ENCODE peak calls at places on chromosomes 3 and 15, in eight cellular contexts. One of them, this sample, is unnamed.

GRCh38 chr3:27127195-27127594 is 242.0 kb downstream of the NEK10 start:
- DNase-seq in cardiac fibroblast: no peak
- DNase-seq in nephron progenitor cell: no peak
- DNase-seq in hepatocyte: no peak
- DNase-seq in SK-N-SH: no peak
- DNase-seq in progenitor cell of endocrine pancreas: no peak
- DNase-seq in glutamatergic neuron: no peak
- DNase-seq in ovary: no peak
- DNase-seq in this sample: no peak

GRCh38 chr15:67927501-67928156 is 87.8 kb upstream of the RNU6-1 start:
- DNase-seq in cardiac fibroblast: peak
- DNase-seq in nephron progenitor cell: no peak
- DNase-seq in hepatocyte: peak
- DNase-seq in SK-N-SH: no peak
- DNase-seq in progenitor cell of endocrine pancreas: no peak
- DNase-seq in glutamatergic neuron: no peak
- DNase-seq in ovary: peak
- DNase-seq in this sample: no peak

GRCh38 chr15:32029862-32030781 is at the start of gene CHRNA7:
- DNase-seq in cardiac fibroblast: peak
- DNase-seq in nephron progenitor cell: peak
- DNase-seq in hepatocyte: peak
- DNase-seq in SK-N-SH: peak
- DNase-seq in progenitor cell of endocrine pancreas: peak
- DNase-seq in glutamatergic neuron: peak
- DNase-seq in ovary: peak
- DNase-seq in this sample: peak

GRCh38 chr3:149443545-149443912 is 31.0 kb upstream of the TM4SF4 start:
- DNase-seq in cardiac fibroblast: no peak
- DNase-seq in nephron progenitor cell: no peak
- DNase-seq in hepatocyte: no peak
- DNase-seq in SK-N-SH: no peak
- DNase-seq in progenitor cell of endocrine pancreas: no peak
- DNase-seq in glutamatergic neuron: no peak
- DNase-seq in ovary: no peak
- DNase-seq in this sample: no peak

GRCh38 chr3:123503200-123503599 is 54.3 kb upstream of the ADCY5 start:
- DNase-seq in cardiac fibroblast: no peak
- DNase-seq in nephron progenitor cell: no peak
- DNase-seq in hepatocyte: no peak
- DNase-seq in SK-N-SH: no peak
- DNase-seq in progenitor cell of endocrine pancreas: no peak
- DNase-seq in glutamatergic neuron: no peak
- DNase-seq in ovary: no peak
- DNase-seq in this sample: no peak

GRCh38 chr3:25142609-25143355 is 285.3 kb upstream of the RARB start:
- DNase-seq in cardiac fibroblast: no peak
- DNase-seq in nephron progenitor cell: no peak
- DNase-seq in hepatocyte: no peak
- DNase-seq in SK-N-SH: no peak
- DNase-seq in progenitor cell of endocrine pancreas: no peak
- DNase-seq in glutamatergic neuron: no peak
- DNase-seq in ovary: no peak
- DNase-seq in this sample: no peak

GRCh38 chr15:51336011-51336410 is 2.4 kb downstream of the CYP19A1 start:
- DNase-seq in cardiac fibroblast: no peak
- DNase-seq in nephron progenitor cell: no peak
- DNase-seq in hepatocyte: no peak
- DNase-seq in SK-N-SH: no peak
- DNase-seq in progenitor cell of endocrine pancreas: no peak
- DNase-seq in glutamatergic neuron: no peak
- DNase-seq in ovary: no peak
- DNase-seq in this sample: no peak

GRCh38 chr15:66783327-66784124 is 81.5 kb downstream of the SMAD6 start:
- DNase-seq in cardiac fibroblast: no peak
- DNase-seq in nephron progenitor cell: no peak
- DNase-seq in hepatocyte: no peak
- DNase-seq in SK-N-SH: no peak
- DNase-seq in progenitor cell of endocrine pancreas: no peak
- DNase-seq in glutamatergic neuron: no peak
- DNase-seq in ovary: no peak
- DNase-seq in this sample: no peak

GRCh38 chr3:189967254-189967865 is 153.3 kb downstream of the P3H2 start:
- DNase-seq in cardiac fibroblast: peak
- DNase-seq in nephron progenitor cell: peak
- DNase-seq in hepatocyte: peak
- DNase-seq in SK-N-SH: peak
- DNase-seq in progenitor cell of endocrine pancreas: peak
- DNase-seq in glutamatergic neuron: no peak
- DNase-seq in ovary: no peak
- DNase-seq in this sample: peak

GRCh38 chr15:42069496-42070275 is 24.7 kb downstream of the PLA2G4D start:
- DNase-seq in cardiac fibroblast: no peak
- DNase-seq in nephron progenitor cell: no peak
- DNase-seq in hepatocyte: no peak
- DNase-seq in SK-N-SH: no peak
- DNase-seq in progenitor cell of endocrine pancreas: no peak
- DNase-seq in glutamatergic neuron: no peak
- DNase-seq in ovary: no peak
- DNase-seq in this sample: no peak

GRCh38 chr3:117036259-117036799 is 326.8 kb downstream of the TUSC7 start:
- DNase-seq in cardiac fibroblast: peak
- DNase-seq in nephron progenitor cell: no peak
- DNase-seq in hepatocyte: peak
- DNase-seq in SK-N-SH: peak
- DNase-seq in progenitor cell of endocrine pancreas: no peak
- DNase-seq in glutamatergic neuron: no peak
- DNase-seq in ovary: no peak
- DNase-seq in this sample: no peak

GRCh38 chr3:69273895-69274294 is 112.0 kb downstream of the FRMD4B start:
- DNase-seq in cardiac fibroblast: peak
- DNase-seq in nephron progenitor cell: no peak
- DNase-seq in hepatocyte: no peak
- DNase-seq in SK-N-SH: no peak
- DNase-seq in progenitor cell of endocrine pancreas: no peak
- DNase-seq in glutamatergic neuron: no peak
- DNase-seq in ovary: no peak
- DNase-seq in this sample: no peak

GRCh38 chr3:119413603-119414280 is 49.7 kb downstream of the TMEM39A start:
- DNase-seq in cardiac fibroblast: no peak
- DNase-seq in nephron progenitor cell: no peak
- DNase-seq in hepatocyte: no peak
- DNase-seq in SK-N-SH: no peak
- DNase-seq in progenitor cell of endocrine pancreas: no peak
- DNase-seq in glutamatergic neuron: no peak
- DNase-seq in ovary: no peak
- DNase-seq in this sample: no peak

GRCh38 chr3:50323614-50324199 is 1.2 kb upstream of the HYAL2 start:
- DNase-seq in cardiac fibroblast: peak
- DNase-seq in nephron progenitor cell: no peak
- DNase-seq in hepatocyte: no peak
- DNase-seq in SK-N-SH: no peak
- DNase-seq in progenitor cell of endocrine pancreas: no peak
- DNase-seq in glutamatergic neuron: no peak
- DNase-seq in ovary: no peak
- DNase-seq in this sample: no peak

GRCh38 chr3:69330891-69331400 is 54.9 kb downstream of the FRMD4B start:
- DNase-seq in cardiac fibroblast: no peak
- DNase-seq in nephron progenitor cell: no peak
- DNase-seq in hepatocyte: no peak
- DNase-seq in SK-N-SH: no peak
- DNase-seq in progenitor cell of endocrine pancreas: no peak
- DNase-seq in glutamatergic neuron: no peak
- DNase-seq in ovary: no peak
- DNase-seq in this sample: no peak

GRCh38 chr3:50591196-50591741 is 20.3 kb downstream of the CISH start:
- DNase-seq in cardiac fibroblast: no peak
- DNase-seq in nephron progenitor cell: no peak
- DNase-seq in hepatocyte: no peak
- DNase-seq in SK-N-SH: no peak
- DNase-seq in progenitor cell of endocrine pancreas: no peak
- DNase-seq in glutamatergic neuron: no peak
- DNase-seq in ovary: no peak
- DNase-seq in this sample: no peak

GRCh38 chr3:12452361-12453330 is 31.6 kb upstream of the TSEN2 start:
- DNase-seq in cardiac fibroblast: no peak
- DNase-seq in nephron progenitor cell: no peak
- DNase-seq in hepatocyte: no peak
- DNase-seq in SK-N-SH: no peak
- DNase-seq in progenitor cell of endocrine pancreas: no peak
- DNase-seq in glutamatergic neuron: no peak
- DNase-seq in ovary: no peak
- DNase-seq in this sample: no peak

GRCh38 chr3:132256984-132257383 is 60.2 kb upstream of the ACP3 start:
- DNase-seq in cardiac fibroblast: peak
- DNase-seq in nephron progenitor cell: peak
- DNase-seq in hepatocyte: peak
- DNase-seq in SK-N-SH: peak
- DNase-seq in progenitor cell of endocrine pancreas: peak
- DNase-seq in glutamatergic neuron: no peak
- DNase-seq in ovary: peak
- DNase-seq in this sample: peak

GRCh38 chr3:10495003-10495402 is 10.4 kb downstream of the ATP2B2 start:
- DNase-seq in cardiac fibroblast: peak
- DNase-seq in nephron progenitor cell: no peak
- DNase-seq in hepatocyte: peak
- DNase-seq in SK-N-SH: peak
- DNase-seq in progenitor cell of endocrine pancreas: no peak
- DNase-seq in glutamatergic neuron: no peak
- DNase-seq in ovary: no peak
- DNase-seq in this sample: peak

GRCh38 chr3:111081008-111081545 is 9.5 kb downstream of the NECTIN3 start:
- DNase-seq in cardiac fibroblast: peak
- DNase-seq in nephron progenitor cell: no peak
- DNase-seq in hepatocyte: no peak
- DNase-seq in SK-N-SH: no peak
- DNase-seq in progenitor cell of endocrine pancreas: no peak
- DNase-seq in glutamatergic neuron: no peak
- DNase-seq in ovary: no peak
- DNase-seq in this sample: peak

GRCh38 chr3:172355836-172356235 is 92.4 kb downstream of the GHSR start:
- DNase-seq in cardiac fibroblast: peak
- DNase-seq in nephron progenitor cell: no peak
- DNase-seq in hepatocyte: peak
- DNase-seq in SK-N-SH: no peak
- DNase-seq in progenitor cell of endocrine pancreas: no peak
- DNase-seq in glutamatergic neuron: no peak
- DNase-seq in ovary: peak
- DNase-seq in this sample: no peak

GRCh38 chr15:57205999-57206398 is 170.3 kb upstream of the CGNL1 start:
- DNase-seq in cardiac fibroblast: no peak
- DNase-seq in nephron progenitor cell: no peak
- DNase-seq in hepatocyte: no peak
- DNase-seq in SK-N-SH: no peak
- DNase-seq in progenitor cell of endocrine pancreas: no peak
- DNase-seq in glutamatergic neuron: no peak
- DNase-seq in ovary: no peak
- DNase-seq in this sample: no peak
- TF ChIP-seq CTCF in cardiac fibroblast: no peak
- TF ChIP-seq CTCF in nephron progenitor cell: no peak
- TF ChIP-seq CTCF in hepatocyte: no peak
- TF ChIP-seq CTCF in SK-N-SH: no peak
- TF ChIP-seq CTCF in progenitor cell of endocrine pancreas: no peak
- TF ChIP-seq CTCF in glutamatergic neuron: no peak
- TF ChIP-seq CTCF in ovary: no peak
- TF ChIP-seq CTCF in this sample: no peak

DNA sequence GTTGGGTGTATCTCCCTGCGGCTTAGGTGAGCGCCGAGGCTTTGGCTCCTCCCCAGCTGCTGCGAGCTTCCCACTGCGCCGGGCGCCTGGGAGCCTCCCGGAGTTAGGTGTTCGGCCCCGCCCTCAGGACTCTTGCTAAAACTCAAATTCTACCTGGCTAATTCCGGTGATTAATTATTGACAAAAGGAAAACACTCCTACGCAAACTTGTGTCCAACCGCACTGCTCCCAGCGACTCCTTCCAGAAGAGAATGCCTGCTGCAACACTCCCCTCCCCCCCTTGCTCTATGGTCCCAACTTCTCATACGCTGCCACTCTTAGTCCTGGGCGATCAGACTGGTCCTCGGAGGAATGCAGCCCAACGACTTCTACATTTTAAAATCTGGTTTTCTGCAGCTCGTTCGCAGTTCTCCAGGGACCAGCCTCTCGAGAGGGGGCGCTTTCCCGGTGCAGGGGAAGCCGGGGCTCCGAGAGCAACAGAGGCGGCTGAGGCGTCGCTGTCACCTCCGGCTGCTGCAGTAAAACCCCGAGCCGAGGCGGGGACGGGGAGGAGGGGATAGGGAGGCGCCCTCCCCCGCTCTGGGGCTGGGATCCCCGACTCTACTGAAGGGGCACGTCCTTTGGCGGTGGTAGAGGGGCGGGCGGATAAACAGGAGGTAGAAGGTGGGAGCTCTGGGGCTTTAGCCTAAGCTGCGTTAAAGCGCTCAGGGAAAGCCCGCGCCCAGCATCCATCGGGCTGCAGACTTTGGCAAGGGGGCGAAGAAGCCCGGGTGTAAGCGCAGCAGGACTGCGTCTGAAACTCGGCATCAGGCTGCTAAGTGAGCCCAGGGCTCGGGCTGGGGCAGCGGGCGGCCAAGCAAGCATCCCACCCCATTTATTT is at the start of gene SPTSSB:
- DNase-seq in cardiac fibroblast: peak
- DNase-seq in nephron progenitor cell: peak
- DNase-seq in hepatocyte: peak
- DNase-seq in SK-N-SH: peak
- DNase-seq in progenitor cell of endocrine pancreas: peak
- DNase-seq in glutamatergic neuron: peak
- DNase-seq in ovary: no peak
- DNase-seq in this sample: peak
- TF ChIP-seq CTCF in cardiac fibroblast: peak
- TF ChIP-seq CTCF in nephron progenitor cell: no peak
- TF ChIP-seq CTCF in hepatocyte: peak
- TF ChIP-seq CTCF in SK-N-SH: peak
- TF ChIP-seq CTCF in progenitor cell of endocrine pancreas: peak
- TF ChIP-seq CTCF in glutamatergic neuron: no peak
- TF ChIP-seq CTCF in ovary: no peak
- TF ChIP-seq CTCF in this sample: peak

DNA sequence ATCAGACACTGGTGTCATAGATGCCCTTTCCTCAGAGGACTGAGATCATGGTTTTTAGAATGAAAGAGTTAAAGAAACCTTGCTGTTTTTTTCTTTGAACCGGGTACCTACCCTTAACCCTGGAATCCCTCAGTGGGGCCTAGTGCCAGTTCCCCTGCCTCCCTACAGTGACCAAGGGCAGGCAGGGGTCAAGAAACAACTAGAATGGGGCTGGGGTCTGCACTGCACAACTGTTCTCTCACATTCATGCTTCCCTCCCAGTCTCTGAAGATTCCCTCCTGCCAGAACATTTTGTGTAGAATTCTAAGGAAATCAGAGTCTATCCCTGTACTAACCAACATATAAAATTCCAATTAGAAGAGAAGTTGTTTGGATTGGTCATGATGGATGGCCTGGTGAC is 47.9 kb downstream of the TGFBR2 start:
- DNase-seq in cardiac fibroblast: no peak
- DNase-seq in nephron progenitor cell: no peak
- DNase-seq in hepatocyte: no peak
- DNase-seq in SK-N-SH: no peak
- DNase-seq in progenitor cell of endocrine pancreas: no peak
- DNase-seq in glutamatergic neuron: no peak
- DNase-seq in ovary: no peak
- DNase-seq in this sample: no peak
- TF ChIP-seq CTCF in cardiac fibroblast: no peak
- TF ChIP-seq CTCF in nephron progenitor cell: no peak
- TF ChIP-seq CTCF in hepatocyte: no peak
- TF ChIP-seq CTCF in SK-N-SH: no peak
- TF ChIP-seq CTCF in progenitor cell of endocrine pancreas: no peak
- TF ChIP-seq CTCF in glutamatergic neuron: no peak
- TF ChIP-seq CTCF in ovary: no peak
- TF ChIP-seq CTCF in this sample: no peak

GRCh38 chr15:73389971-73390544 is 21.3 kb upstream of the HCN4 start:
- DNase-seq in cardiac fibroblast: peak
- DNase-seq in nephron progenitor cell: no peak
- DNase-seq in hepatocyte: no peak
- DNase-seq in SK-N-SH: no peak
- DNase-seq in progenitor cell of endocrine pancreas: no peak
- DNase-seq in glutamatergic neuron: no peak
- DNase-seq in ovary: no peak
- DNase-seq in this sample: no peak
- TF ChIP-seq CTCF in cardiac fibroblast: no peak
- TF ChIP-seq CTCF in nephron progenitor cell: no peak
- TF ChIP-seq CTCF in hepatocyte: no peak
- TF ChIP-seq CTCF in SK-N-SH: no peak
- TF ChIP-seq CTCF in progenitor cell of endocrine pancreas: no peak
- TF ChIP-seq CTCF in glutamatergic neuron: no peak
- TF ChIP-seq CTCF in ovary: no peak
- TF ChIP-seq CTCF in this sample: no peak